ENCODE peak calls at places on chromosome 4, in four cellular contexts. N, U, P and C are unnamed samples.

GRCh38 chr4:41124916-41125548 is 89.3 kb downstream of the APBB2 start:
- DNase-seq in P (no peak), U (no peak), N (no peak), C (no peak)

GRCh38 chr4:109276482-109277095 is 25.9 kb downstream of the COL25A1 start:
- DNase-seq in P (no peak), N (no peak), U (no peak), C (no peak)

GRCh38 chr4:26256016-26256415 is 64.8 kb upstream of the RBPJ start:
- DNase-seq in P (peak), N (no peak), U (peak), C (no peak)

GRCh38 chr4:24472514-24473308 is 111.6 kb downstream of the DHX15 start:
- DNase-seq in N (peak), P (peak), U (peak), C (peak)

GRCh38 chr4:113146876-113147358 is 97.5 kb downstream of the ANK2 start:
- DNase-seq in P (peak), N (no peak), U (no peak), C (no peak)

GRCh38 chr4:18202510-18202909 is 181.0 kb upstream of the LCORL start:
- DNase-seq in N (no peak), P (no peak), U (no peak), C (no peak)

GRCh38 chr4:48904101-48904500 is 2.5 kb downstream of the OCIAD2 start:
- DNase-seq in N (no peak), U (no peak), P (no peak), C (no peak)

GRCh38 chr4:56728512-56728911 is 47.4 kb upstream of the HOPX start:
- DNase-seq in U (peak), P (peak), N (peak), C (peak)

GRCh38 chr4:38078590-38079381 is 118.6 kb downstream of the PTTG2 start:
- DNase-seq in U (peak), P (peak), N (no peak), C (peak)

GRCh38 chr4:144582975-144583374 is 63.0 kb upstream of the HHIP start:
- DNase-seq in N (no peak), U (peak), P (no peak), C (no peak)

GRCh38 chr4:52588771-52589591 is 70.1 kb downstream of the USP46 start:
- DNase-seq in N (no peak), P (peak), U (no peak), C (peak)

GRCh38 chr4:2368779-2369437 is 49.5 kb downstream of the ZFYVE28 start:
- DNase-seq in U (no peak), P (no peak), N (peak), C (no peak)

GRCh38 chr4:4386296-4386735 is 586 bp upstream of the NSG1 start:
- DNase-seq in N (no peak), U (no peak), P (no peak), C (no peak)

GRCh38 chr4:7513731-7514130 is 79.0 kb upstream of the PSAPL1 start:
- DNase-seq in P (peak), U (peak), N (no peak), C (peak)

GRCh38 chr4:78592104-78592783 is 40.7 kb downstream of the ANXA3 start:
- DNase-seq in N (no peak), U (peak), P (no peak), C (no peak)

GRCh38 chr4:169239236-169239905 is 31.4 kb downstream of the SH3RF1 start:
- DNase-seq in P (peak), U (no peak), N (no peak), C (no peak)

GRCh38 chr4:78356251-78356650 is 195.3 kb upstream of the ANXA3 start:
- DNase-seq in U (no peak), P (no peak), N (no peak), C (no peak)

GRCh38 chr4:78299565-78299972 is 242.4 kb downstream of the FRAS1 start:
- DNase-seq in P (no peak), U (no peak), N (no peak), C (no peak)

GRCh38 chr4:98027827-98028226 is 115.4 kb downstream of the STPG2 start:
- DNase-seq in N (no peak), U (peak), P (no peak), C (peak)

GRCh38 chr4:83582289-83582756 is 46.4 kb downstream of the GPAT3 start:
- DNase-seq in N (peak), P (peak), U (peak), C (no peak)

DNA sequence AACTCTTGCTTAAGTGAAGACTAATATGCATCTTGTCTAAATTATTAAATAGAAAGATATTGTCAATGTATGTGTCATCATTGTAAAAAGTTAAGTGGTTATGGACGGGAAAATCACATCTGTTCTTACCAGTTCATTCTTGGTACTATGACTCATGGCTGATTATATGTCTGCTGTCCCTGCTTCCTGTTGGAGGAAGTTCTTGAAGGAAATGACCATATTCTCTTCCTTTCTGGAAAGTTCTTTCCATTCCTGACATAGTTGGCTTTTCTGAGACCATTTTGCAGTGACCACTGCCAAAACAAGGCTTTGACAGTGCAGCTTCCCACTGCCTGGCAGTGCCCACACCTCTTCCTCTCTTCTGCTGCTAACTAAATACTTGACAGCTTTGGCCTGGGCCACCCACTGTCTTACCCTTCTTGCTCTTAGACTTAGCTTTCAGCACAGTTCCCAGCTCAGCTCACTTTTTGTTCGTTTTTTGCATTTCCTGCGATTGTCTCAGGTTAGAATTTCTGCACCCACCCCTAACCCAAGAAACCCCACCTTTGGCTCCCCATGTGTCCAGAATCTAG is 13.2 kb upstream of the CLDN24 start:
- DNase-seq in N (no peak), U (peak), P (peak), C (peak)
- H3K27ac ChIP-seq in N (no peak), U (peak), P (peak), C (peak)

DNA sequence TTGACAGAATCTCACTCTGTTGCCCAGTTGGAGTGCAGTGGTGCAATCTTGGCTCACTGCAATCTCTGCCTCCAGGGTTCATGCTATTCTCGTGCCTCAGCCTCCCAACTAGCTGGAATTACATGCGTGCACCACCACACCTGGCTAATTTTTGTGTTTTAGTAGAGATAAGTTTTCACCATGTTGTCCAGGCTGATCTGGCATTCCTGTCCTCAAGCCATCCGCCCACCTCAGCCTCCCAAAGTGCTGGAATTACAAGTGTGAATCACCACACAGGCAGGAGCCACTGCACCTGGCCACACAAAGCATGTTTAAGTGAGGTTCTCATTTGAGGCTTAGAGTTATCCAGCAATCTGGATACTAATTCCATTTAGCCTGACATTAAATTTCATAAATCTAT is 180.9 kb upstream of the GRID2 start:
- DNase-seq in U (no peak), P (no peak), N (no peak), C (no peak)
- TF ChIP-seq CTCF in U (no peak), P (no peak), N (no peak), C (no peak)

DNA sequence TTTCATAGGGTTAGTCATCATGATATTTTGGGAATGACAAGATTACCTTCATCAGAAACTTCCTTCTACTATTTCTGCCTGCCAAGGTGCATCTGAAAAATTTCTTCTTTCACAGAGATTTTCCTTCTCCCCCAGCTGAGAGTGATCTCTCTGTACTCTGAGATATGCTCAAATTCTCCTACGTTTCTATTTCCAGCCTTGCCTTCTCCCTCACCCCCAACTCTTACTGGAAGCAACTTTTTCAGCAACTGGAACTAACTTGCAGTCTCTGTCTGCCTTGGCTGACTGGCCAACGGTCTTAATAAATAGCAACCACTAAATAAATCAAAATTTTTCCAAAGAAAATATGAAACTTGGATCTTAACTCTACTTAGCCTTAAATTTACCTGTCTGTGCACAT is 122.3 kb downstream of the MAML3 start:
- DNase-seq in U (no peak), N (no peak), P (no peak), C (no peak)
- H3K4me3 ChIP-seq in U (no peak), N (no peak), P (no peak), C (no peak)

GRCh38 chr4:121072836-121073362 is 564 bp upstream of the NDNF start:
- DNase-seq in U (no peak), P (no peak), N (no peak), C (no peak)
- H3K27ac ChIP-seq in U (no peak), P (no peak), N (no peak), C (no peak)

GRCh38 chr4:21884615-21885014 is 64.0 kb downstream of the KCNIP4 start:
- DNase-seq in P (no peak), N (no peak), U (no peak), C (no peak)

GRCh38 chr4:21882050-21882839 is 66.3 kb downstream of the KCNIP4 start:
- DNase-seq in P (peak), N (no peak), U (peak), C (peak)

DNA sequence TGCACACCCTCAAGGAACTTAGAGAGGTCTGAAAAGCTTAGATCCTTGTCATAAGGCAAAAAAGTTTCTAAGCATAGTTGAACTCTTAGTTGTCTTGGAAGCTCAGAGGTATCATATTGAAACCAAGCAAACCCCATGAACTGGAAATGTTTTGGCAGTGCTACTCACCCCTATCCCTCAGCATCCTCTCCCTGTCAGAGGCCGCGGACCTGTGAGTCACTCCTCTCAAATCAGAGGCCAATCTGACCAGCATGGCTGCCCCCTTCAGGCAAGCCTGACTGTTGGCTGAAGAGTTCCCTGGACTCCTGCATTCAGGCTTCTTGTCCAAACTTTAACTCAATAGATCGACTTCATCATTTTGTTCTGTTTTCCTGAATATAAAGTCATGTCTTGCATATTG is 69.4 kb downstream of the KCNIP4 start:
- DNase-seq in U (peak), N (no peak), P (peak), C (peak)
- TF ChIP-seq CTCF in U (peak), N (no peak), P (no peak), C (peak)

DNA sequence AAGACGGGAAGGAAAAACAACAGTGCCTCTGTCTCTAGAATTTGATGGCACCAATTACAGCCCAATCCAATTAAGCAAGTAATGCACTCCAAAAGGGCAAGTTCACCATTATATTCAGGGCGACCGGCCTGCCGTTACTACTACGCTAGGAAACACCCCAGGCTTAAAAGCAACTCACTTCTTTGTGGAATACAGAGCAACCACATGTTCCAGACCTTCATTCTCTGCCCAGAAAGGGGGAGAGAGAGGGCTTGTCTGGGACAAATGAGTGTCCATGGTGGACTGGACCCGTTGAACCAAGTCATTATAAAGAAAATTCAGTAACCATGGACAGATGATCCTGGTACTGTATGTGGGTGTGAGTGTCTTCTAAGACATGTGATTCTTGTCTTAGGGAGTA is 1.6 kb downstream of the KDR start:
- DNase-seq in P (no peak), N (no peak), U (no peak), C (no peak)
- H3K4me3 ChIP-seq in P (no peak), N (peak), U (no peak), C (no peak)

DNA sequence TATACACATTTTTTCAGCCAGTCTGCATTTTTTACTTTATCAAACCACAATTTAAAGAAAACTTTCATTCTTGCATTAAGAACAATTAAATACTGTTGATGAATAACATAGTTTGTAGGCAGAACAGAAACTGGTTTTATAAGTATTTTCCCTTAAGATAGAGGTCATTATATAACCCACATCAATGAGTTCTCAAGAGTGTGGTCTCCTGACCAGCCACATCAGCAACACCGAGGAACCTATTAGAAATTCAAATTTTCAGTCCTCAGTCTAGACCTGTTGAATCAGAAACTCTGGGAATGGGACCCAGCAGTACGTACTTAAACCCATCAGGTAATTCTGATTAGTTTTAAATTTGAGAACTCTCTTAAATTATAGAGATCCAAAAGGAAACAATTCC is 299.6 kb upstream of the ARSJ start:
- DNase-seq in U (no peak), N (no peak), P (no peak), C (no peak)
- H3K27ac ChIP-seq in U (no peak), N (no peak), P (no peak), C (peak)